ENCODE peak calls at places on chromosomes 13 and 19, in four cellular contexts. F is HEK293T, X is WTC11, O is K562. J is an unnamed sample.
A peak's percentile ranks its signal among the peaks of the same experiment; 100 is the strongest.

GRCh38 chr19:15436012-15436825 is 13.5 kb downstream of the WIZ start:
- DNase-seq in F (no peak), X (no peak), O (peak; percentile 42), J (no peak)

GRCh38 chr13:49240017-49240416 is 7.7 kb upstream of the CDADC1 start:
- DNase-seq in F (peak; percentile 35), X (peak; percentile 18), O (no peak), J (peak; percentile 22)

GRCh38 chr19:2261438-2262172 is 5.4 kb upstream of the JSRP1 start:
- DNase-seq in F (no peak), X (peak; percentile 74), O (peak; percentile 63), J (no peak)

GRCh38 chr19:19628499-19629134 is 597 bp upstream of the LPAR2 start:
- DNase-seq in F (no peak), X (peak; percentile 91), O (no peak), J (no peak)

GRCh38 chr13:99342723-99343315 is 35.6 kb upstream of the GPR183 start:
- DNase-seq in F (no peak), X (no peak), O (no peak), J (no peak)

GRCh38 chr13:73967397-73968165 is 166.6 kb downstream of the KLF12 start:
- DNase-seq in F (no peak), X (no peak), O (no peak), J (no peak)

GRCh38 chr13:60572003-60572792 is 175.2 kb downstream of the TDRD3 start:
- DNase-seq in F (no peak), X (no peak), O (no peak), J (peak; percentile 83)

GRCh38 chr19:328025-328505 is 16.5 kb downstream of the MIER2 start:
- DNase-seq in F (no peak), X (no peak), O (no peak), J (no peak)

GRCh38 chr13:101025925-101026324 is 351.3 kb upstream of the TMTC4 start:
- DNase-seq in F (no peak), X (no peak), O (no peak), J (no peak)

GRCh38 chr13:113118328-113119021 is 4.1 kb upstream of the F10 start:
- DNase-seq in F (no peak), X (no peak), O (no peak), J (no peak)

GRCh38 chr19:1991516-1991915 is 24.0 kb downstream of the BTBD2 start:
- DNase-seq in F (no peak), X (no peak), O (no peak), J (no peak)

GRCh38 chr13:62250501-62251175 is 835.0 kb upstream of the PCDH20 start:
- DNase-seq in F (no peak), X (no peak), O (no peak), J (no peak)

GRCh38 chr19:20999731-21000352 is 20.6 kb upstream of the ZNF430 start:
- DNase-seq in F (no peak), X (peak; percentile 93), O (peak; percentile 71), J (no peak)

GRCh38 chr13:34025746-34026145 is 207.8 kb downstream of the RFC3 start:
- DNase-seq in F (no peak), X (no peak), O (no peak), J (no peak)

GRCh38 chr13:75129331-75129730 is 352.6 kb downstream of the TBC1D4 start:
- DNase-seq in F (no peak), X (no peak), O (no peak), J (no peak)

GRCh38 chr19:45819769-45820168 is 4.7 kb upstream of the RSPH6A start:
- DNase-seq in F (no peak), X (no peak), O (no peak), J (no peak)

GRCh38 chr19:8302357-8302691 is 5.8 kb downstream of the CD320 start:
- DNase-seq in F (no peak), X (peak; percentile 6), O (peak; percentile 24), J (no peak)

GRCh38 chr19:38727868-38728660 is 16.2 kb downstream of the CAPN12 start:
- DNase-seq in F (no peak), X (no peak), O (peak; percentile 87), J (no peak)

GRCh38 chr13:25771641-25772478 is 280.0 kb downstream of the SHISA2 start:
- DNase-seq in F (no peak), X (no peak), O (no peak), J (no peak)

GRCh38 chr19:47573076-47574026 is at the start of gene ZNF541:
- DNase-seq in F (no peak), X (peak; percentile 31), O (peak; percentile 43), J (no peak)

GRCh38 chr19:38388310-38389100 is at the start of gene SPRED3:
- DNase-seq in F (peak; percentile 48), X (peak; percentile 73), O (no peak), J (no peak)

GRCh38 chr13:23674795-23675640 is 104.8 kb downstream of the TNFRSF19 start:
- DNase-seq in F (no peak), X (no peak), O (no peak), J (peak; percentile 44)

GRCh38 chr19:52734893-52735661 is at the start of gene ZNF611:
- DNase-seq in F (peak; percentile 78), X (peak; percentile 99), O (peak; percentile 95), J (peak; percentile 82)

GRCh38 chr13:87674143-87674772 is 3.1 kb downstream of the SLITRK5 start:
- DNase-seq in F (peak; percentile 41), X (no peak), O (no peak), J (no peak)

GRCh38 chr19:58519087-58519354 is 589 bp downstream of the ZBTB45 start:
- DNase-seq in F (peak; percentile 69), X (peak; percentile 80), O (peak; percentile 81), J (peak; percentile 73)
- TF ChIP-seq ELF4 in F (no peak), X (no peak), O (no peak), J (no peak)

DNA sequence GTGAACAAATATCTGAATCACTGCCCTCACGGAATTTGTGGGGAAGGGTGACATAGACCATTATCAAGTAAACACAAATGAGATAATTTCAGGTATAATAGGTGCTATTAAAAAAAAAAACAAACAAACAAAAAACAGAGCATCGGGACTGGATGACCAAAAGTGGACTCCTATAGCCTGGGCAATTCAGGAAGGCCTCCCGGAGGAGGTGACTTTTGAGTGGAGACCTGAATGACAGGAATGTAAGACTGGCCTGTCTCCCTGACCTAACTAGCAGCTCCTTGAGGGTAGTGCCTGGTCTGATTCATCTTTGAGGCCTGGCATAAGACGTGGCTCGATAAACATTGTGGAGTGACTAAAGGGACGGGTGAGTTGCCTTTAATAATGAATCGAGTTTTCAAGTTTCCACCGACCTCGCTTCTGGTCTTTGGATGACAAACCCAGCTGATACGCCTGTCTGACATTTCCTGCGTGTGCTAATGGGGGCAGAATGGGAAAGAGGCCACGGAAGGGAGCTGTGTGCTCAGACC is 6.8 kb downstream of the KLK10 start:
- DNase-seq in F (no peak), X (no peak), O (no peak), J (no peak)
- TF ChIP-seq ELF4 in F (no peak), X (no peak), O (no peak), J (no peak)

DNA sequence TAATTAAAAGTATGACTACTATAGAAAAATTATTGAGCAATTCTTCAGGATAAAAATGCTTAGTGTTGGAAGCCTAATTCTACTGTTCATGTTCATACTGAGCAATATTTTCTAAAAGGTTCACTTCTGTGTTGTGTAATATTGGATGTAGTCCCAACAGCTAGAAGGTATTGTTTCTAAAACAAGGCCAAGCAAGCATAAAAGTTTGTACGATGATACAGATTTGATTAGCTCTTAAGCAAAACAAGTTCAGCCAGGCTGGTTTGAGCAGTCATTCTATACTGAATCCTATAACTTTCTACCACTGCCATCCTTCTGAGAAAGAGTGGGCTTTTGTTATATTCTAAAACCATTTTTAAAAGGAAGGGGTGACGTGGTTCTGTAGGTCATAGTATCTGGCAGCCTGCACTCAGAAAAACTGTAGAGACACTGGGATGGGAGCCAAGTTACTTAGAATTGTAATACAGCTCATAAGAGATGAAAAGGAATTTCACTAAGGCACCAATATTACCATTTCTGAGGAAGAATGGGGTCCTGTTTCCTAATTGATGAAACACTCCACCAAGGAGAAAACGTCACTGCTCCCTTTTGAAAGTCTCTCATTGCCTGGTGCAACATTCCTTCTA is 275.0 kb upstream of the DACH1 start:
- DNase-seq in F (no peak), X (no peak), O (no peak), J (no peak)
- TF ChIP-seq ELF4 in F (no peak), X (no peak), O (no peak), J (no peak)

DNA sequence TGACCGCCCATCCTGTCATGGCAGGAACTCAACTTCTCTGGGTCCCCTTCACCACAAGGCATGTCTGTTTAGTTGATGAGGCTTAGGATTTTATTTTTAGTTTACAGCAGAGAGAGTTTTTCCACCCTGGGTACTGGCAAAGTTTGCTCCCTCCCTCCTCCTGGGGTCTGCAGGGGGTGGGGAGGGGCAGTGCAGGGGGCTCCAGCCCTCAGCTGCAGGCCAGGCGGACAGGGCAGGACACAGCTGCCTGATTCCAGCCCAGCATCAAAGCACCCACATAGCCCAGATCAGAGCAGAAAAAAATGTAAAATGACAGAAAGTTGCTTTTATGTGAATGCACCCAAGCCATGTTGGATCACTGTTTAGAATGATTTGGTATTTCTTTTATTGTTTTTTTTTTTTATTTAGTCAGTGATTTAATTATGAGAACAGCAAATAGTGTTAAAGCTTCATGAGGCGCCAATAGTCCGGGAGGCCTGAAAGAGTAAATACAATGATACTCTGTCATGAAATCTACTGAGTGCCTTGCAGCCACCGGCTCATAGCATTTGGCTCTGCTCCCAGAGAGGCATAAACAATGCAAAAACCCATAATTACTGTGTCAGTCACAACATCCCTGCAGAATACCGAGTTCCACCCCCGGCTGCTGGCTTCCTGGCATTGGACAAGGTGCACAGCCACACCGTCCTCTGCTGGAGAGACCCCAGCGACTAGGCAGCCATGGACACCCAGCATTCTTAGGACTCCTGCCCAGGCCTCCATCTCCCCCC is 923.5 kb downstream of the UQCRFS1 start:
- DNase-seq in F (no peak), X (no peak), O (no peak), J (no peak)
- TF ChIP-seq ELF4 in F (no peak), X (no peak), O (no peak), J (no peak)

DNA sequence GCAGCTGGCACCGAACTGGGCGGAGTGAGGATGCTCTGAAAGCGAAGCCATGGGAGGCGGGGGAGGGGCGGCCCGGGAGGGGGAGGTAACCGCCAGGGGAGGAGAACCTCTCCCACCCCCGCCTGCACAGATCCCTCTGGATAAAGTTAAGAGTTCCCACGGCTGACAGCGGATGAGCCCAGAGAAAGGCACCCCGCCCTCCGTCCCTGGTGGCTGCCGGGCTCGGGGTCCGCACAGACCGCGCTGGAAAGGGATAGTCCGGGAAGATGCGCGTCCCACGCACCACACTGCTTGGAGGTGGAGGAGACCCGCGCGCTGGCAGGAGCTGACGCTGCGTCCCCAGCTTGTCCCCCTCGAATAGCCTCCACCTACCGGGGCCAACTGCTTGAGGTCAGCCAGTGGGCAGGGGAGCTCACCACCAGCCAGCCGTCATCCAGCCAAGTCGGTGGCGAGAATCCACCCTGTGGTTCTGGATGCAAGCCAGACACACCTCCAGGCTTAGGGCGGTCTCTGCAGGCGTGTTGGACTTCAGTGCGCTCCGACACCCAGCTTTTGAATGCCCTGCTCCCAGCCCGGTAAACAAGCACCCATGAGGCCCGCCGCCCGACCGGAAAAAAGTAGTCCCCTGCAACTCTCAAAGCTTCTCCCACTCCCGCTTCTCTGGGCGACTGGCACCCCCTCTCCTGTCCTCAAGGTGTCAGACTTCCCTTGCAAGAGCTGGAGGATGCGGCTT is at the start of gene TRPC4:
- DNase-seq in F (peak; percentile 68), X (peak; percentile 76), O (peak; percentile 30), J (peak; percentile 12)
- TF ChIP-seq ELF4 in F (no peak), X (no peak), O (no peak), J (no peak)